ENCODE peak calls at places on chromosomes 13 and 19, in five cellular contexts. P, X, U, L and Y are unnamed samples.

GRCh38 chr19:48477696-48478338 is 8.6 kb downstream of the CYTH2 start:
- DNase-seq in P (no peak), X (no peak), U (no peak), L (no peak), Y (no peak)

GRCh38 chr13:27406178-27406939 is 18.1 kb upstream of the GTF3A start:
- DNase-seq in P (peak; percentile 21), X (no peak), U (no peak), L (no peak), Y (no peak)

GRCh38 chr13:67120872-67121531 is 109.1 kb downstream of the PCDH9 start:
- DNase-seq in P (no peak), X (no peak), U (no peak), L (no peak), Y (no peak)

GRCh38 chr19:17165715-17166114 is 49.4 kb upstream of the USE1 start:
- DNase-seq in P (no peak), X (no peak), U (no peak), L (no peak), Y (no peak)

GRCh38 chr13:110347535-110348308 is 40.6 kb downstream of the COL4A2 start:
- DNase-seq in P (no peak), X (peak; percentile 66), U (peak; percentile 46), L (peak; percentile 55), Y (no peak)

GRCh38 chr19:7421941-7422744 is 66.7 kb downstream of the PEX11G start:
- DNase-seq in P (no peak), X (no peak), U (no peak), L (peak; percentile 21), Y (no peak)

GRCh38 chr19:16457195-16457953 is 14.4 kb downstream of the EPS15L1 start:
- DNase-seq in P (no peak), X (no peak), U (peak; percentile 55), L (no peak), Y (no peak)

GRCh38 chr19:29662604-29663404 is 2.5 kb upstream of the PLEKHF1 start:
- DNase-seq in P (no peak), X (peak; percentile 55), U (peak; percentile 60), L (peak; percentile 72), Y (peak; percentile 45)

GRCh38 chr13:72341904-72342303 is 385.5 kb downstream of the MZT1 start:
- DNase-seq in P (no peak), X (no peak), U (no peak), L (no peak), Y (no peak)

GRCh38 chr13:95128045-95128643 is 173.1 kb downstream of the ABCC4 start:
- DNase-seq in P (no peak), X (no peak), U (no peak), L (no peak), Y (no peak)

GRCh38 chr19:54435551-54436016 is 13.4 kb upstream of the LENG8 start:
- DNase-seq in P (no peak), X (no peak), U (no peak), L (no peak), Y (no peak)

GRCh38 chr19:46404039-46404883 is 9.1 kb downstream of the CCDC8 start:
- DNase-seq in P (no peak), X (no peak), U (peak; percentile 64), L (no peak), Y (no peak)

GRCh38 chr13:45456196-45456972 is 8.4 kb upstream of the COG3 start:
- DNase-seq in P (no peak), X (no peak), U (no peak), L (no peak), Y (no peak)

GRCh38 chr13:50085063-50085462 is 69.8 kb downstream of the KCNRG start:
- DNase-seq in P (no peak), X (no peak), U (no peak), L (no peak), Y (no peak)

GRCh38 chr19:39563408-39563807 is 23.4 kb upstream of the EID2 start:
- DNase-seq in P (no peak), X (no peak), U (no peak), L (no peak), Y (no peak)

GRCh38 chr13:110874508-110874960 is 40.3 kb downstream of the ANKRD10 start:
- DNase-seq in P (no peak), X (peak; percentile 88), U (peak; percentile 90), L (peak; percentile 78), Y (peak; percentile 66)

GRCh38 chr13:48072304-48072703 is 22.6 kb downstream of the MED4 start:
- DNase-seq in P (no peak), X (no peak), U (no peak), L (no peak), Y (no peak)

GRCh38 chr19:45391346-45391745 is 13.5 kb downstream of the PPP1R13L start:
- DNase-seq in P (no peak), X (no peak), U (no peak), L (no peak), Y (no peak)

GRCh38 chr19:54388803-54389144 is 24.0 kb upstream of the LAIR1 start:
- DNase-seq in P (no peak), X (no peak), U (no peak), L (no peak), Y (no peak)

GRCh38 chr13:42000836-42001235 is 39.9 kb upstream of the VWA8 start:
- DNase-seq in P (no peak), X (no peak), U (no peak), L (no peak), Y (no peak)

GRCh38 chr13:49347650-49348385 is 96.0 kb downstream of the CAB39L start:
- DNase-seq in P (no peak), X (no peak), U (no peak), L (no peak), Y (no peak)

GRCh38 chr19:48539503-48540096 is 12.4 kb upstream of the SULT2B1 start:
- DNase-seq in P (no peak), X (no peak), U (no peak), L (no peak), Y (no peak)

GRCh38 chr13:113211774-113212173 is 2.4 kb downstream of the CUL4A start:
- DNase-seq in P (no peak), X (no peak), U (no peak), L (no peak), Y (no peak)

DNA sequence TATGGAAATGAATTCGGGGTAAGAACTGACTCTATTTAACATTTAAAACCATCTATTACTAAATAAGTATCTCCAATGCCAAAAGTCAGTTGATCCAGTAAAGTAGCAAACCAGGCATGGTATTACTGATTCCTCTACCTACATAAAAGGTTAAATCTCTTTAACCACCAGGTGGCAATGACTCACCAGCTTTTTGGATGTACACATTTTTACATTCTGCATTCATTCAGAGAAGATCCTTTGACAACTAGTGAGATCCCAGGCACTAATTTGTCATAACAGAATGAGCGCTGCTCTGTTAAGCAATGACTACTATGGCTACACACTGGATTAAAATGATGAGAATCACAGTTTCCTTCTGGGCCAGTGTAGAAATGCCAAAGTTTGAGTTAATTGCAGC is 329.8 kb upstream of the GPC6 start:
- DNase-seq in P (no peak), X (no peak), U (no peak), L (no peak), Y (no peak)
- TF ChIP-seq CTCF in P (no peak), X (no peak), U (no peak), L (no peak), Y (no peak)

DNA sequence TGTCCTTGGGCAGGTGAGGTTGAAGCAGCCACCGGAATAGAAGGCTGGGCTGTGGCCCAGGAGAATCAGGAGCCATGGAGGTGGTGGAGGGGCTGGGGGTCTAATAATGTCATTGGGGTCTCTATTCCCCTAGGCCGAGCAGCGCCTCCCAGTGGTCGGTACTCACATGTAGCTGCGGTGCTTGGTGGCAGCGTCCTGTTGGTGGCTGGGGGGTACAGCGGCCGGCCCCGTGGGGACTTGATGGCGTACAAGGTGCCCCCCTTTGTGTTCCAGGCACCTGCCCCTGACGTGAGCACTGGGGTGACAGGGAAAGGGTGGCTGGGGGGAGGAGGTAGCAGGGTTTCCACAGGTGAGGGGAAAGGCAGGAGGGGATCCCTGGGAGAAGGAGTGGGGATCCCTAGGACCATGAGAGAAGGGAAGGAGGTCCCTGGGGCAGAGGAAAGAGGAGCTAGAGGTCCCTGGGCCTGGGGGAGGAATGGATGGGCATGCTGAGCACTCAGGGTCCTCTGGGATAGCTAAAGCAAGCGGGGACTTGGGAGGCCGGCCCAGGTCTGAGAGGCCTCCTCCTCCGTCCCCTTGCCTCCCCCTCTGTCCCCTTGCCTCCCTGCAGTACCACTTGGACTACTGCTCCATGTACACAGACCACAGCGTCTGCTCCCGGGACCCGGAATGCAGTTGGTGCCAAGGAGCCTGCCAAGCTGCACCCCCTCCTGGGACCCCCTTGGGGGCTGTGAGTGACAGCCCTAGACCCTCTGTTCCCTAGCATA is 18.1 kb downstream of the MEGF8 start:
- DNase-seq in P (no peak), X (no peak), U (no peak), L (no peak), Y (no peak)
- TF ChIP-seq CTCF in P (no peak), X (no peak), U (no peak), L (no peak), Y (no peak)

DNA sequence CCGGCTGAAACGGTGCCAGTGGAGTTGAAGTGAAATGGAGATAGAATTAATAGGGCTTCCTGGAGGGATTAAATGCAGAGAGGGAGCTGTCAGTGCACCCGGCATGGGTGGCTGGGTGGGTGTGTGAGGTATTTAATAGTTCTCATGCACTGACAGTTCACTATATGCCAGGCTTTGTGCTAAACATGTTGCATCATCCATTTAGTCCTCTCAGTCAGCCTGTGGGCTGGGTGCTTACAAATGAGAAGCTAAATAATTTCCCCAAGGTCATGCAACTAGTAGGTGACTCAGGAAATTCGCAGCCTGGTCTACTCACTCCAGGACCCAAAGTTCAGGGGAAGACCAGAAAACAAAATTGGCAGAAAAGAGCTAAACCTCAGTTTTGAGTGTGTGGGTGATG is 63.5 kb upstream of the SPATA13 start:
- DNase-seq in P (no peak), X (no peak), U (no peak), L (no peak), Y (no peak)
- TF ChIP-seq CTCF in P (no peak), X (no peak), U (no peak), L (no peak), Y (no peak)

DNA sequence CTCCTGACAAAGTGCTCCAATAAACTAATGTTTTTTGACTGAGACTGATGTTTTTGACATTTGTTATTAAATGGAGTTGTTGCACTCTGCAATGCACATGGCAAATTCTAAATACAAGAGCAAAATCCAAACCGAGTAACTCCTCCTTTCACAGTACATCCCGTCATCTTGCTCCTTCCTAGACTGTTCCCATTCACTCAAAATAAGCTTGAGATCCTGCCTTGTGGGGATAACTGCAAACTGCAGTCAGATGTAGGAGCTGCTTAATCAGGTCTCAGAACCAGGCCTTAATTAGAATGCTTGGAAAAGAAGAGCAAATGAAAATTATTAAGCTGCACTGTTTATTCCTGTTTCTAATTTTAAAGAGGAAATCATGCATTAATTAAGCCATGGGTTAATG is 134.8 kb upstream of the SPRY2 start:
- DNase-seq in P (no peak), X (no peak), U (no peak), L (no peak), Y (no peak)
- TF ChIP-seq CTCF in P (no peak), X (no peak), U (no peak), L (no peak), Y (no peak)